ENCODE peak calls at places on chromosomes 11 and 22, in five cellular contexts. One of them, this sample, is unnamed.

GRCh38 chr11:92384807-92385206 is 160.2 kb downstream of the FAT3 start:
- DNase-seq in PC-3: no peak
- DNase-seq in fibroblast of lung: peak; percentile 14
- DNase-seq in HCT116: no peak
- DNase-seq in kidney: no peak
- DNase-seq in this sample: no peak

GRCh38 chr22:46031561-46031960 is 54.6 kb upstream of the WNT7B start:
- DNase-seq in PC-3: no peak
- DNase-seq in fibroblast of lung: no peak
- DNase-seq in HCT116: no peak
- DNase-seq in kidney: no peak
- DNase-seq in this sample: no peak

GRCh38 chr22:37511368-37512104 is 7.7 kb downstream of the CARD10 start:
- DNase-seq in PC-3: no peak
- DNase-seq in fibroblast of lung: peak; percentile 45
- DNase-seq in HCT116: no peak
- DNase-seq in kidney: no peak
- DNase-seq in this sample: no peak

GRCh38 chr11:102762414-102762813 is 18.0 kb downstream of the MMP10 start:
- DNase-seq in PC-3: peak; percentile 78
- DNase-seq in fibroblast of lung: peak; percentile 84
- DNase-seq in HCT116: no peak
- DNase-seq in kidney: no peak
- DNase-seq in this sample: no peak

GRCh38 chr22:48825802-48826520 is 1001.7 kb downstream of the BRD1 start:
- DNase-seq in PC-3: no peak
- DNase-seq in fibroblast of lung: no peak
- DNase-seq in HCT116: no peak
- DNase-seq in kidney: peak; percentile 65
- DNase-seq in this sample: no peak

GRCh38 chr22:35218079-35218478 is 39.2 kb upstream of the HMGXB4 start:
- DNase-seq in PC-3: peak; percentile 5
- DNase-seq in fibroblast of lung: peak; percentile 20
- DNase-seq in HCT116: no peak
- DNase-seq in kidney: no peak
- DNase-seq in this sample: no peak

GRCh38 chr11:121613724-121614123 is 161.0 kb upstream of the SORL1-AS1 start:
- DNase-seq in PC-3: no peak
- DNase-seq in fibroblast of lung: peak; percentile 13
- DNase-seq in HCT116: no peak
- DNase-seq in kidney: no peak
- DNase-seq in this sample: no peak

GRCh38 chr11:128208329-128209220 is 378.8 kb downstream of the ETS1 start:
- DNase-seq in PC-3: peak; percentile 99
- DNase-seq in fibroblast of lung: peak; percentile 98
- DNase-seq in HCT116: peak; percentile 57
- DNase-seq in kidney: no peak
- DNase-seq in this sample: no peak

GRCh38 chr11:66951135-66951534 is 7.0 kb downstream of the PC start:
- DNase-seq in PC-3: no peak
- DNase-seq in fibroblast of lung: no peak
- DNase-seq in HCT116: no peak
- DNase-seq in kidney: no peak
- DNase-seq in this sample: no peak

GRCh38 chr11:91630916-91631673 is 593.5 kb upstream of the FAT3 start:
- DNase-seq in PC-3: no peak
- DNase-seq in fibroblast of lung: no peak
- DNase-seq in HCT116: no peak
- DNase-seq in kidney: no peak
- DNase-seq in this sample: no peak

GRCh38 chr22:36579441-36579840 is 50.5 kb upstream of the EIF3D start:
- DNase-seq in PC-3: no peak
- DNase-seq in fibroblast of lung: no peak
- DNase-seq in HCT116: no peak
- DNase-seq in kidney: peak; percentile 21
- DNase-seq in this sample: no peak

GRCh38 chr11:123316003-123316402 is 114.1 kb upstream of the GRAMD1B start:
- DNase-seq in PC-3: no peak
- DNase-seq in fibroblast of lung: peak; percentile 35
- DNase-seq in HCT116: no peak
- DNase-seq in kidney: no peak
- DNase-seq in this sample: no peak

GRCh38 chr22:47166446-47167016 is 404.1 kb downstream of the TBC1D22A start:
- DNase-seq in PC-3: no peak
- DNase-seq in fibroblast of lung: no peak
- DNase-seq in HCT116: no peak
- DNase-seq in kidney: peak; percentile 26
- DNase-seq in this sample: no peak

GRCh38 chr11:69089258-69089657 is 40.5 kb downstream of the TPCN2 start:
- DNase-seq in PC-3: peak; percentile 81
- DNase-seq in fibroblast of lung: peak; percentile 79
- DNase-seq in HCT116: no peak
- DNase-seq in kidney: peak; percentile 66
- DNase-seq in this sample: no peak

GRCh38 chr11:131235328-131236298 is 134.8 kb upstream of the NTM start:
- DNase-seq in PC-3: no peak
- DNase-seq in fibroblast of lung: no peak
- DNase-seq in HCT116: no peak
- DNase-seq in kidney: no peak
- DNase-seq in this sample: no peak

GRCh38 chr11:20021771-20022362 is 138.4 kb downstream of the DBX1 start:
- DNase-seq in PC-3: no peak
- DNase-seq in fibroblast of lung: no peak
- DNase-seq in HCT116: no peak
- DNase-seq in kidney: no peak
- DNase-seq in this sample: no peak

GRCh38 chr11:57513911-57514537 is 1.5 kb downstream of the SLC43A1 start:
- DNase-seq in PC-3: peak; percentile 41
- DNase-seq in fibroblast of lung: peak; percentile 43
- DNase-seq in HCT116: no peak
- DNase-seq in kidney: peak; percentile 83
- DNase-seq in this sample: peak; percentile 58

GRCh38 chr11:27392715-27393114 is 29.7 kb upstream of the CCDC34 start:
- DNase-seq in PC-3: peak; percentile 74
- DNase-seq in fibroblast of lung: peak; percentile 95
- DNase-seq in HCT116: no peak
- DNase-seq in kidney: no peak
- DNase-seq in this sample: no peak

GRCh38 chr11:27397619-27398412 is 34.8 kb upstream of the CCDC34 start:
- DNase-seq in PC-3: no peak
- DNase-seq in fibroblast of lung: no peak
- DNase-seq in HCT116: no peak
- DNase-seq in kidney: no peak
- DNase-seq in this sample: no peak

GRCh38 chr11:27398413-27398780 is 35.4 kb upstream of the CCDC34 start:
- DNase-seq in PC-3: no peak
- DNase-seq in fibroblast of lung: no peak
- DNase-seq in HCT116: no peak
- DNase-seq in kidney: no peak
- DNase-seq in this sample: no peak

GRCh38 chr11:27396259-27396839 is 33.3 kb upstream of the CCDC34 start:
- DNase-seq in PC-3: no peak
- DNase-seq in fibroblast of lung: no peak
- DNase-seq in HCT116: no peak
- DNase-seq in kidney: no peak
- DNase-seq in this sample: no peak

DNA sequence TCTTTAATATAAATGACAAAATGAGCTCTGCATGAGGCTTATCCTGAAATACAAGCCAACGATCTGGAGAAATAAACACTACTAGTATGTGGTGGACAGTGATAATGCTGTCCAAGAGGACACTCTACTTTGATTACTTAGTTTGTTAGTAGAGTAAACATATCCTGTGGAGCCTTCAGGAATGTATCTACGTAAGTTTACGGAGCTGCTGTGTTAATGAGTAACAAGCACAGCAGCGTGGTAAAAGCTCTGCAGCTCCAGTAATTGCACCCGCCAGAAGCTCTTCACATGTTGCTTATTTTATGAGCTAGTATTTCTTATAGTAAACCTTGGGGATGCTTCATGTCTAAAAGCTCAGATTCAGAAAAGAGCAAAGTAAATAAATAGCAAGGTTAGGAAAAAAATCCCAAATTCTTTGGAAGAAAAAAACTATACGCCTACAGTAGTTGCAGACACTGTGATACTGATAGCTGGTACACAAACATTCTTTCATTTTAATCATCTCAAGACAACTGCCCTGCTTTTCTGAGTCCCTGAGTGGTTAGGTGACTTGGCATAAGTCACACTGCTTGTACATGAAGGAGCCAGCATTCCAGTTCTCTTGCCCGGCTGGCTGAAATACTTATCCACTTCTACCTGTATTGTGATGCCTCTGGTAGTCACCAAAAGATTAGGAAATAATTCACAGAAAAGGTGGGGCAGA is 32.7 kb upstream of the CCDC34 start:
- DNase-seq in PC-3: peak; percentile 65
- DNase-seq in fibroblast of lung: peak; percentile 70
- DNase-seq in HCT116: no peak
- DNase-seq in kidney: no peak
- DNase-seq in this sample: peak; percentile 71
- H3K9ac ChIP-seq in PC-3: peak overlapping the region; percentile 47
- H3K9ac ChIP-seq in fibroblast of lung: no peak overlapping the region
- H3K9ac ChIP-seq in HCT116: no peak overlapping the region
- H3K9ac ChIP-seq in kidney: peak overlapping the region; percentile 20
- H3K9ac ChIP-seq in this sample: no peak overlapping the region

GRCh38 chr11:106520146-106520912 is 442.9 kb downstream of the AASDHPPT start:
- DNase-seq in PC-3: peak; percentile 35
- DNase-seq in fibroblast of lung: no peak
- DNase-seq in HCT116: no peak
- DNase-seq in kidney: no peak
- DNase-seq in this sample: no peak

GRCh38 chr11:106523921-106524320 is 446.5 kb downstream of the AASDHPPT start:
- DNase-seq in PC-3: no peak
- DNase-seq in fibroblast of lung: no peak
- DNase-seq in HCT116: no peak
- DNase-seq in kidney: no peak
- DNase-seq in this sample: no peak

GRCh38 chr11:106524446-106524845 is 447.0 kb downstream of the AASDHPPT start:
- DNase-seq in PC-3: no peak
- DNase-seq in fibroblast of lung: no peak
- DNase-seq in HCT116: no peak
- DNase-seq in kidney: no peak
- DNase-seq in this sample: no peak
- H3K9me3 ChIP-seq in PC-3: no peaks in the 10 kb centered on the region
- H3K9me3 ChIP-seq in fibroblast of lung: no peaks in the 10 kb centered on the region
- H3K9me3 ChIP-seq in HCT116: no peaks in the 10 kb centered on the region
- H3K9me3 ChIP-seq in kidney: no peaks in the 10 kb centered on the region
- H3K9me3 ChIP-seq in this sample: no peaks in the 10 kb centered on the region

DNA sequence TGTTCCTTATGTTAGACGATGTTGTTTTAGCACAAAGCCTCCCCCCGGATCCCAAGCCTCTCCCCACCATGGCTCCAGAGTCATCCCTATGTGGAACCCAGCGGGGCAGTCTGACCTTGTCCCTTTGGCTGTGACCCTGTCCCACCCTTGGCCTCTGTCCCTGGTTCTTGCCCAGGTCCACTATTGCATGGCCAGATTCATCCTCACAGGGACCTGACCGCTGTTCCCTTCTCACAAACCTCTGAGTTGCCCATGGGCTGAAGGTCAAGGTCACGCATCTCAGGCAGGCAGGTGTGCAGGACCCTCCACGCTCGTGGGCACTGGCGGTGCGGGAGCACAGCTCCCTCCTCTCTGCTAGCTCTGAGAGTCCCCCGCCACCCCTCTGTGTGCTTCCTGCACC is 39.0 kb downstream of the BCR start:
- DNase-seq in PC-3: no peak
- DNase-seq in fibroblast of lung: no peak
- DNase-seq in HCT116: no peak
- DNase-seq in kidney: peak; percentile 68
- DNase-seq in this sample: no peak
- H3K4me3 ChIP-seq in PC-3: no peak overlapping the region
- H3K4me3 ChIP-seq in fibroblast of lung: no peak overlapping the region
- H3K4me3 ChIP-seq in HCT116: no peak overlapping the region
- H3K4me3 ChIP-seq in kidney: no peak overlapping the region
- H3K4me3 ChIP-seq in this sample: no peak overlapping the region

GRCh38 chr22:42909363-42910058 is 52.4 kb upstream of the ARFGAP3 start:
- DNase-seq in PC-3: no peak
- DNase-seq in fibroblast of lung: no peak
- DNase-seq in HCT116: no peak
- DNase-seq in kidney: no peak
- DNase-seq in this sample: no peak
- H3K9ac ChIP-seq in PC-3: no peak overlapping the region
- H3K9ac ChIP-seq in fibroblast of lung: no peak overlapping the region
- H3K9ac ChIP-seq in HCT116: no peak overlapping the region
- H3K9ac ChIP-seq in kidney: no peak overlapping the region
- H3K9ac ChIP-seq in this sample: no peak overlapping the region

GRCh38 chr11:101202614-101203013 is 73.0 kb upstream of the PGR start:
- DNase-seq in PC-3: no peak
- DNase-seq in fibroblast of lung: no peak
- DNase-seq in HCT116: no peak
- DNase-seq in kidney: no peak
- DNase-seq in this sample: no peak
- H3K9me3 ChIP-seq in PC-3: peaks cover 8% of the 10 kb centered on the region
- H3K9me3 ChIP-seq in fibroblast of lung: no peaks in the 10 kb centered on the region
- H3K9me3 ChIP-seq in HCT116: no peaks in the 10 kb centered on the region
- H3K9me3 ChIP-seq in kidney: no peaks in the 10 kb centered on the region
- H3K9me3 ChIP-seq in this sample: no peaks in the 10 kb centered on the region

DNA sequence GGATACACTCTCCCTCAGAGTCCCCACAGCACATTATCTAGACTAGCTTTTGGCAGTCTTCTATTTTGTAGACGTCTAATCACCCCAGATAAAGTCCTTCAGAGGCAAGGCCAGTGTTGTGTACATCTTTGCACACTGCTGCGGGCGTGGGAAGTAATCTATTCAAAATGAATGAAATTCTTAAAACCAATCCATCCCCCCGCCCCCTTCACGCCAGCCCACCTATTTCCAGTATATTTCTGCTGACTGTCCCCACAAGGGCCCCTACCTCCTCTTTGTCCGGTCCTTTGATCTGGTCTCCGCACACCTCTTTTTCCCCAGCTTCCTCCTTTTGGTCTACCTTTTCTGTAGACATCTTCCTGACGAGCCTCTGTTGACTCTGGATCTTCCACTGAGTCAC is 383 bp downstream of the BSCL2 start:
- DNase-seq in PC-3: no peak
- DNase-seq in fibroblast of lung: no peak
- DNase-seq in HCT116: no peak
- DNase-seq in kidney: no peak
- DNase-seq in this sample: no peak
- H3K4me3 ChIP-seq in PC-3: no peak overlapping the region
- H3K4me3 ChIP-seq in fibroblast of lung: no peak overlapping the region
- H3K4me3 ChIP-seq in HCT116: no peak overlapping the region
- H3K4me3 ChIP-seq in kidney: peak overlapping the region; percentile 83
- H3K4me3 ChIP-seq in this sample: peak overlapping the region; percentile 71